ENCODE peak calls at places on chromosome 15, in four cellular contexts. H is left ventricle myocardium inferior, B is activated B cell treated with CpG ODN at 0.5 μM for 24 hours, S is hepatocyte. Z is an unnamed sample.

GRCh38 chr15:77720617-77721016 is 87.9 kb upstream of the LINGO1 start:
- DNase-seq in B (no peak), H (no peak), S (no peak), Z (no peak)

GRCh38 chr15:77514635-77515421 is 94.1 kb downstream of the HMG20A start:
- DNase-seq in B (no peak), S (no peak), H (no peak), Z (no peak)

GRCh38 chr15:70375006-70375409 is 277.3 kb upstream of the TLE3 start:
- DNase-seq in S (no peak), B (peak), H (no peak), Z (no peak)

GRCh38 chr15:67196672-67197363 is 57.6 kb downstream of the AAGAB start:
- DNase-seq in H (no peak), S (peak), B (no peak), Z (no peak)

GRCh38 chr15:40307421-40308165 is at the start of gene PLCB2:
- DNase-seq in B (peak), H (peak), S (no peak), Z (no peak)

GRCh38 chr15:71003314-71003713 is 110.7 kb downstream of the LRRC49 start:
- DNase-seq in B (no peak), S (no peak), H (no peak), Z (no peak)

GRCh38 chr15:67584157-67584556 is 41.7 kb downstream of the MAP2K5 start:
- DNase-seq in S (no peak), H (no peak), B (no peak), Z (no peak)

GRCh38 chr15:22262613-22263020 is 182.3 kb downstream of the OR4M2 start:
- DNase-seq in H (no peak), S (no peak), B (no peak), Z (no peak)

GRCh38 chr15:43792761-43793493 is 807 bp downstream of the SERF2 start:
- DNase-seq in B (no peak), H (no peak), S (peak), Z (no peak)

GRCh38 chr15:70275461-70276138 is 177.9 kb upstream of the TLE3 start:
- DNase-seq in H (no peak), B (peak), S (no peak), Z (no peak)

GRCh38 chr15:82139823-82140268 is 94.0 kb upstream of the MEX3B start:
- DNase-seq in S (peak), B (no peak), H (no peak), Z (no peak)

GRCh38 chr15:88202231-88202630 is 54.3 kb downstream of the NTRK3 start:
- DNase-seq in S (no peak), H (no peak), B (no peak), Z (no peak)

GRCh38 chr15:28945626-28946215 is 59.9 kb downstream of the APBA2 start:
- DNase-seq in B (no peak), S (no peak), H (no peak), Z (no peak)

GRCh38 chr15:50353251-50353998 is 1.6 kb downstream of the GABPB1 start:
- DNase-seq in H (no peak), B (no peak), S (peak), Z (no peak)

GRCh38 chr15:40731034-40731433 is 24.0 kb downstream of the RMDN3 start:
- DNase-seq in S (no peak), H (no peak), B (no peak), Z (no peak)

GRCh38 chr15:90230610-90231009 is 3.1 kb downstream of the CIB1 start:
- DNase-seq in H (no peak), S (no peak), B (no peak), Z (no peak)

GRCh38 chr15:75460646-75461045 is 9.2 kb upstream of the SIN3A start:
- DNase-seq in B (no peak), H (no peak), S (peak), Z (no peak)

GRCh38 chr15:33311312-33311971 is 675 bp downstream of the RYR3 start:
- DNase-seq in H (no peak), B (no peak), S (no peak), Z (peak)

GRCh38 chr15:33314115-33314514 is 3.3 kb downstream of the RYR3 start:
- DNase-seq in S (no peak), H (no peak), B (no peak), Z (no peak)

GRCh38 chr15:33313491-33313890 is 2.7 kb downstream of the RYR3 start:
- DNase-seq in B (no peak), H (no peak), S (no peak), Z (no peak)

GRCh38 chr15:33310481-33311311 is at the start of gene RYR3:
- DNase-seq in H (no peak), S (peak), B (no peak), Z (peak)

DNA sequence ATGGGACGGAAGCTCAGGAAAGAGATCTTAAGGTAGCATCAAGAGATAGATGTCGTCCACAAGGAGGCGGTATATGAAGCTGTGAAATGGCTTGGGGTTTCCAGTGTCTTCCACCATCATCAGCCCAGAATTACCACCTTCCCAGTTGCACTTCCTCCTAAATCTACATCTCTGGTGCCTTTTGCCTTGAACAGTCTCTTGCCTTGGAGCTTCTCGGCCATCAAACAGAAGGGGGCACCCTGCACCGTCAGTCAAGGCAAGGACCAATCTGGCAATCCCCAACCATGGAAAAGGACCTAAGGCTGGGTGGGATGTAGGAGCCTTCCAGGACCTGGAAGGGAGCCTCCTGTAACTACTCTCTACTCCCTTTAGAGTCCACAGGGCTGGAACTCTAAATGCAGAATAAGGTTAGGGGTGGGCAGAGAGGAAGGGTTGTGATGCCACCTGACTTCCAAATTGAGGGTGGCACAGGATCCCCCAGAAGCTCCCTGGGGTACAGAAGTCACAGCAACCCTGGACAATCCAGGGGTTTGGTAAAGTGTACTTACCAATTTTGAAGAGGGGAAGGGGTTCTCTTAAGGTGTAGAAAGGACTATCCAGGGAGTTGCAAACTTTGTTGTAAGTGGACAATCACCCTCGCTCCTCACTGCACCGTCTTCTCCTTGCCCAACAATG is 1.0 kb upstream of the RYR3 start:
- DNase-seq in S (no peak), H (no peak), B (no peak), Z (peak)
- TF ChIP-seq CTCF in S (peak), H (no peak), B (no peak), Z (peak)

DNA sequence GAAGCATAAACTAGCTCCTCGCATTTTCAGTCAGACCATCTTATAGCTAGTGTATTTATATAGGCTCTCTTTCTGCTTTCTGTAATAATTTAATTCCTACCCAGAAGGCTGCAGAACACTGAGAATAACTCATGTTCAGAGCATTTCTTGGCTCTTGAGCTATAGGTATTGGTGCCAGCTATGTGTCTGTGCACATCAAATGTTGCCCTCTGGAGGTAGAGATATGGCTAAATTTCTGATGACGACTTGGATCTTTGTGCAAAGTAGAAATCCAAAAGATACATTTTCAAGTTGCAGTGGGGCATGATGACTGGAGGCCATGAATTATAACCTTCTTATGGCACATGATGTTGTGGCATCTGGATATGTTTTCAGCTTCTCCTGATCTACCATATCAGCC is 336.2 kb upstream of the TPM1 start:
- DNase-seq in B (no peak), H (no peak), S (no peak), Z (no peak)
- TF ChIP-seq CTCF in B (no peak), H (peak), S (peak), Z (no peak)

GRCh38 chr15:74053941-74054529 is 28.3 kb downstream of the GOLGA6A start:
- DNase-seq in B (peak), S (peak), H (peak), Z (peak)

GRCh38 chr15:74050835-74051234 is 31.5 kb downstream of the GOLGA6A start:
- DNase-seq in S (no peak), H (no peak), B (no peak), Z (no peak)

GRCh38 chr15:74050127-74050526 is 32.2 kb downstream of the GOLGA6A start:
- DNase-seq in H (no peak), B (no peak), S (no peak), Z (no peak)

GRCh38 chr15:74055804-74056203 is 26.5 kb downstream of the GOLGA6A start:
- DNase-seq in S (no peak), H (no peak), B (no peak), Z (no peak)

GRCh38 chr15:74053497-74053896 is 28.9 kb downstream of the GOLGA6A start:
- DNase-seq in B (no peak), S (no peak), H (no peak), Z (no peak)
- TF ChIP-seq CTCF in B (no peak), S (no peak), H (no peak), Z (no peak)

DNA sequence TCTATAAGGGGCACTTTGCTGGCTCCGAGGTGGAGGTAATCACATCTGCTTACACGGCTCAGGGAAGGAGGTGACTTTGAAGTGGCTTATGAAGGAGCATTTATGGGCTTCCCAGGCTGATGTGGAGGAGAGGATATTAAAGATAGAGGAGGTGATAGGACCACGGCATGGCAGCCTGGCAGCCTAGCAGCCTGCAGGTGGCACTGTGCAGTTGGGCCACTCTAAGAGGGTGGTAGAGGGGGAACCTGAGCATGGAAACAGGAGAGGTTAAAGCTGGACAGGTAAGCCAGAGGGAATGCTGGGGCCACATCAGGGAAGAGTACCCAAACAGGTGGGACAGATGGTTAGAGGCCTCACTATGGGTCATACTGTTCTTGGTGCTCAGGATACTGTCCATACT is 375.0 kb downstream of the WDR72 start:
- DNase-seq in B (no peak), H (no peak), S (no peak), Z (no peak)
- TF ChIP-seq CTCF in B (no peak), H (no peak), S (peak), Z (peak)

GRCh38 chr15:47374222-47374621 is 343.1 kb upstream of the SEMA6D start:
- DNase-seq in B (no peak), H (no peak), S (no peak), Z (no peak)
- TF ChIP-seq CTCF in B (no peak), H (peak), S (peak), Z (peak)

GRCh38 chr15:65006876-65007275 is 17.2 kb upstream of the SPG21 start:
- DNase-seq in H (no peak), B (no peak), S (no peak), Z (no peak)

GRCh38 chr15:65004993-65005392 is 15.3 kb upstream of the SPG21 start:
- DNase-seq in B (no peak), S (no peak), H (no peak), Z (no peak)

DNA sequence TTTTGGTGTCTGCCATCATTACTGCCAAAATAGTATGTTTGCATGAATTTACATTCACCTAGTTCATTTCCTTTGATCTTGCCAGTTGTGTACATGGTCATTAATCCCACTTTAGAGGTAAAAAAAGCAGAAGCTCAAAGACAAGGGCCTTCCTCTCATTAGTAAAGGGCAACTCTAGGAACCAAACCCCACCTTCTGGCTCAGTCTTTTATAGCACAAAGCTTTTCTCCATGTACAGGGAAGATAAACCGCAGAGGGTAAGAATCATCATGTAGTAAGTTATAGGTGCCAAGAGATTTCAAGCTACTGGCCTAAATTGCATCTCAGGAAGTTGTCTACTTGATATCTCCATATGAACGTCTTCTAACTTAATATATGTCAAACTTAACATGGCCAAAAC is 19.3 kb upstream of the SPG21 start:
- DNase-seq in H (no peak), S (no peak), B (no peak), Z (no peak)
- TF ChIP-seq CTCF in H (no peak), S (peak), B (no peak), Z (no peak)

DNA sequence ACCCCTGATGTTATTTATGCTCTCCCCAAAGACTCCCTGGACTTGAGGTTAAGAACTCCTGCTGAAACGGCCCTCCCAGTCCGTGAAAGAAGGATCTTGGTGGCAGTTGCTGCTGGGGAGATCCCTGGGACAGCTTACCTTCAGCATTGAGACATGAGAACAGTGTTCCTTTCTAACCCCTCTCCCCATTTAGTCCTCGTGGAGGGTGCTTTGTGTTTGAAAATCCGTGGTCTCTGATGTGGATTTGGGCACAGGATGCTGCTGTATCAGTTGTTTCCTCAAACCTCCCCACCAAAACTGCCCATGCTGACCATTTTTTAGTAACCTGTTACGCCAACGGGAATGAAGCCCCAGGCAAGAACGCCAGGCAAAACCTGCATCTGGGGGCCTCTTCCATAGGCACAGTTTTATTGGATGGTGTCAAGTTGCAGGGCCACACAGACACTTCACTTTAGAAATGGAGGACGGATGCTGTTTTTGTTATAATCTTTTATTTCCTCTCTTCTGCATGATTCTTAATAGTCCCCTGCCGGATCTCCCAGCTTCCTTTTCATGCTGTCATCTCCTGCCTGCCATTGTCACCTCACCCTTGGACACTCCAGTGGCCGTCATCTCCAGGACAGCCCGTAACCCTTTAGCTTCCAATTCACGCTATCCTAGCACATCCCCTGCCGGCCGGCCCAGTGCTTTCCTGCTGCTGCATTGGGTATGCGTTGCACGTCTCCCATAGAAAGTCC is 31.7 kb upstream of the CEMIP start:
- DNase-seq in H (no peak), B (no peak), S (no peak), Z (no peak)
- TF ChIP-seq CTCF in H (no peak), B (no peak), S (peak), Z (no peak)

GRCh38 chr15:61155741-61156700 is 73.1 kb downstream of the RORA start:
- DNase-seq in S (peak), H (peak), B (no peak), Z (no peak)
- TF ChIP-seq CTCF in S (no peak), H (no peak), B (no peak), Z (no peak)

GRCh38 chr15:58755350-58755749 is 5.8 kb upstream of the ADAM10 start:
- DNase-seq in S (no peak), B (no peak), H (no peak), Z (no peak)

GRCh38 chr15:58761010-58761388 is 10.1 kb upstream of the MINDY2 start:
- DNase-seq in B (no peak), S (no peak), H (no peak), Z (no peak)

GRCh38 chr15:58755956-58756355 is 6.4 kb upstream of the ADAM10 start:
- DNase-seq in B (no peak), S (no peak), H (no peak), Z (no peak)

GRCh38 chr15:58760385-58761009 is 10.6 kb upstream of the MINDY2 start:
- DNase-seq in H (no peak), B (no peak), S (no peak), Z (no peak)

GRCh38 chr15:58758141-58758540 is 8.6 kb upstream of the ADAM10 start:
- DNase-seq in B (no peak), H (no peak), S (no peak), Z (no peak)
- TF ChIP-seq CTCF in B (no peak), H (peak), S (peak), Z (no peak)